ENCODE peak calls at places on chromosomes 7 and 10, in six cellular contexts. Q is mesendoderm, I is hepatocyte, M is neural progenitor cell, N is fibroblast of lung, G is HCT116. H is an unnamed sample.

GRCh38 chr7:4190021-4190981 is 491.8 kb upstream of the FOXK1 start:
- DNase-seq in Q (no peak), I (no peak), M (no peak), N (no peak), G (no peak), H (no peak)

GRCh38 chr7:2523941-2524807 is 4.6 kb downstream of the LFNG start:
- DNase-seq in Q (peak; percentile 59), I (peak; percentile 87), M (peak; percentile 98), N (no peak), G (peak; percentile 84), H (peak; percentile 19)

GRCh38 chr7:70417061-70417655 is 714.8 kb upstream of the GALNT17 start:
- DNase-seq in Q (peak; percentile 78), I (no peak), M (peak; percentile 24), N (no peak), G (no peak), H (no peak)

GRCh38 chr10:5944389-5945202 is 32.7 kb downstream of the IL15RA start:
- DNase-seq in Q (no peak), I (peak; percentile 83), M (no peak), N (peak; percentile 100), G (peak; percentile 67), H (no peak)

GRCh38 chr10:52308251-52309031 is 5.6 kb upstream of the DKK1 start:
- DNase-seq in Q (peak; percentile 86), I (peak; percentile 79), M (peak; percentile 92), N (peak; percentile 85), G (no peak), H (peak; percentile 70)

GRCh38 chr10:6215241-6215640 is 12.5 kb downstream of the PFKFB3 start:
- DNase-seq in Q (no peak), I (no peak), M (no peak), N (no peak), G (no peak), H (no peak)

GRCh38 chr10:71367279-71367678 is 29.4 kb upstream of the CDH23 start:
- DNase-seq in Q (no peak), I (no peak), M (no peak), N (no peak), G (no peak), H (no peak)

GRCh38 chr10:108249940-108250339 is 1085.4 kb upstream of the SORCS1 start:
- DNase-seq in Q (no peak), I (no peak), M (no peak), N (no peak), G (no peak), H (peak; percentile 7)

GRCh38 chr10:127267442-127267841 is 71.1 kb upstream of the INSYN2A start:
- DNase-seq in Q (no peak), I (no peak), M (no peak), N (no peak), G (no peak), H (no peak)

GRCh38 chr10:15868006-15868405 is 7.7 kb upstream of the MINDY3 start:
- DNase-seq in Q (no peak), I (no peak), M (no peak), N (no peak), G (no peak), H (no peak)

GRCh38 chr7:56188823-56189346 is 72.7 kb upstream of the NUPR2 start:
- DNase-seq in Q (no peak), I (no peak), M (no peak), N (no peak), G (no peak), H (no peak)

GRCh38 chr7:36275735-36276284 is 113.9 kb upstream of the ANLN start:
- DNase-seq in Q (no peak), I (peak; percentile 1), M (no peak), N (no peak), G (no peak), H (no peak)

GRCh38 chr7:131027287-131027773 is 293.3 kb upstream of the KLF14 start:
- DNase-seq in Q (no peak), I (peak; percentile 38), M (no peak), N (peak; percentile 84), G (no peak), H (no peak)

GRCh38 chr10:11225935-11226334 is 208.3 kb downstream of the CELF2 start:
- DNase-seq in Q (no peak), I (no peak), M (no peak), N (no peak), G (no peak), H (peak; percentile 76)

GRCh38 chr10:27746364-27747095 is 911 bp upstream of the MKX start:
- DNase-seq in Q (no peak), I (no peak), M (peak; percentile 32), N (no peak), G (no peak), H (no peak)

GRCh38 chr10:89515031-89515841 is 20.2 kb downstream of the SLC16A12 start:
- DNase-seq in Q (peak; percentile 8), I (peak; percentile 39), M (no peak), N (peak; percentile 99), G (no peak), H (no peak)

GRCh38 chr7:141708053-141708452 is at the start of gene WEE2:
- DNase-seq in Q (no peak), I (no peak), M (no peak), N (no peak), G (no peak), H (no peak)

GRCh38 chr7:116672596-116673503 is 854 bp downstream of the MET start:
- DNase-seq in Q (no peak), I (peak; percentile 35), M (peak; percentile 42), N (peak; percentile 23), G (no peak), H (no peak)

GRCh38 chr10:53827261-53827660 is 973.8 kb downstream of the PCDH15 start:
- DNase-seq in Q (no peak), I (no peak), M (no peak), N (no peak), G (no peak), H (no peak)

GRCh38 chr10:113273877-113274829 is 278.7 kb upstream of the HABP2 start:
- DNase-seq in Q (peak; percentile 16), I (no peak), M (no peak), N (no peak), G (no peak), H (no peak)

GRCh38 chr7:111091623-111092370 is 870 bp downstream of the LRRN3 start:
- DNase-seq in Q (peak; percentile 40), I (no peak), M (peak; percentile 79), N (no peak), G (no peak), H (no peak)

GRCh38 chr7:111090834-111091233 is at the start of gene LRRN3:
- DNase-seq in Q (no peak), I (peak; percentile 13), M (peak; percentile 25), N (peak; percentile 63), G (no peak), H (no peak)

GRCh38 chr7:111094387-111094786 is 3.5 kb downstream of the LRRN3 start:
- DNase-seq in Q (no peak), I (no peak), M (no peak), N (no peak), G (no peak), H (no peak)

GRCh38 chr7:111089822-111090426 is 1.0 kb upstream of the LRRN3 start:
- DNase-seq in Q (peak; percentile 56), I (peak; percentile 41), M (peak; percentile 49), N (peak; percentile 74), G (peak; percentile 34), H (peak; percentile 83)

DNA sequence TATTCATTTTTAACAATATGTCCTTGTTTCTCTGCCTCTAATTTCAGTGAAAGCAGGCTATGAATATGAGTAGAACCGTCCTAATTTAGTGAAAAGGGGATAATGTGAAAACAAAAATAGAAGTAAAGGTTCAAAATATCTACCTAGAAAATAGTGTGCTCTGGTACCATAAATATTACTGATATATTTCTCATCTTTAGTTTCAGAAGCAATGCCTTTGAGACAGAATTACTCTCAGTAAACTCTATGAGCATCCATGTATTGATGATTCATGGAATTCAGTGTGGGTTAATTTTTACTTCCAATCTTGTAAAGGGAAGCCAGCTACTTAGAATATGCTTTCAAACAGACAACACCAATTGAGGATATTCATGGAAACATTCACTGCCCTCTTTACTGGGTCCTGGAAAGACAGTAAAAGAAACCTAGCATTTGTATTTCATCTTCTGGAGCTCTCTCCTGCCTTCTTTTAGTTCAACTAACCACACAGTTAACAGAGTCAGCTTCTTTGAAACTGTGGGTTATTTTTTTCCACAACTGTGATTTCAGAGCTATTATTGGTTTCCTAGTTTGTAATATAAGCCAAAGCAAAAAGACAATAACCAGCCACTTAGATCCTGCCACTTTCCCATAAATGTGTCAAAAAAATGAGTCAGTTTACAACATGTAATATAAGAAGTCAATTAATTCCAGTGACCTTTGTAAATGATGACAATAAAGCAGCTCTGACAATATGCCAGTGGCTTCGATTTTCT is 1.7 kb downstream of the LRRN3 start:
- DNase-seq in Q (no peak), I (peak; percentile 5), M (no peak), N (no peak), G (no peak), H (peak; percentile 82)
- H3K4me3 ChIP-seq in Q (no peak overlapping the region), I (peak overlapping the region; percentile 4), M (peak overlapping the region; percentile 28), N (peak overlapping the region; percentile 9), G (no peak overlapping the region), H (peak overlapping the region; percentile 36)

GRCh38 chr10:84428711-84429110 is 100.3 kb downstream of the CCSER2 start:
- DNase-seq in Q (no peak), I (no peak), M (no peak), N (no peak), G (no peak), H (no peak)

GRCh38 chr10:84424731-84425165 is 96.4 kb downstream of the CCSER2 start:
- DNase-seq in Q (peak; percentile 64), I (peak; percentile 68), M (peak; percentile 34), N (peak; percentile 97), G (peak; percentile 36), H (peak; percentile 36)

GRCh38 chr10:84427903-84428650 is 99.7 kb downstream of the CCSER2 start:
- DNase-seq in Q (peak; percentile 61), I (no peak), M (peak; percentile 8), N (no peak), G (no peak), H (no peak)

GRCh38 chr10:84423729-84424128 is 95.3 kb downstream of the CCSER2 start:
- DNase-seq in Q (no peak), I (no peak), M (no peak), N (no peak), G (no peak), H (no peak)
- H3K27ac ChIP-seq in Q (no peak overlapping the region), I (no peak overlapping the region), M (no peak overlapping the region), N (peak overlapping the region; percentile 42), G (no peak overlapping the region), H (no peak overlapping the region)

GRCh38 chr10:104328916-104329710 is 9.2 kb downstream of the ITPRIP start:
- DNase-seq in Q (peak; percentile 75), I (peak; percentile 75), M (peak; percentile 92), N (peak; percentile 94), G (peak; percentile 94), H (no peak)
- H3K79me2 ChIP-seq in Q (peaks cover 97% of the 10 kb centered on the region), I (peaks cover 65% of the 10 kb centered on the region), M (peaks cover 66% of the 10 kb centered on the region), N (peaks cover 82% of the 10 kb centered on the region), G (peaks cover 78% of the 10 kb centered on the region), H (peaks cover 89% of the 10 kb centered on the region)

GRCh38 chr7:115008465-115009114 is 86.7 kb downstream of the MDFIC start:
- DNase-seq in Q (peak; percentile 22), I (peak; percentile 5), M (no peak), N (peak; percentile 82), G (no peak), H (peak; percentile 21)

GRCh38 chr7:115010436-115010810 is 88.5 kb downstream of the MDFIC start:
- DNase-seq in Q (no peak), I (no peak), M (no peak), N (no peak), G (no peak), H (no peak)

GRCh38 chr7:115007751-115008150 is 85.9 kb downstream of the MDFIC start:
- DNase-seq in Q (no peak), I (no peak), M (no peak), N (no peak), G (no peak), H (no peak)

GRCh38 chr7:115009736-115010435 is 88.0 kb downstream of the MDFIC start:
- DNase-seq in Q (no peak), I (no peak), M (no peak), N (peak; percentile 92), G (no peak), H (no peak)

GRCh38 chr7:115009139-115009538 is 87.2 kb downstream of the MDFIC start:
- DNase-seq in Q (no peak), I (no peak), M (no peak), N (no peak), G (no peak), H (peak; percentile 46)
- H3K4me3 ChIP-seq in Q (no peak overlapping the region), I (no peak overlapping the region), M (no peak overlapping the region), N (no peak overlapping the region), G (no peak overlapping the region), H (peak overlapping the region; percentile 3)

H was measured in MM.1S.